ENCODE peak calls at places on chromosomes 16 and 17, in four cellular contexts. Q, L, D and H are unnamed samples.

GRCh38 chr16:19136549-19137196 is 22.9 kb downstream of the ITPRIPL2 start:
- DNase-seq in Q (no peak), L (no peak), D (no peak), H (no peak)

GRCh38 chr16:88804552-88805339 is 1.2 kb downstream of the CDT1 start:
- DNase-seq in Q (peak; percentile 82), L (peak; percentile 27), D (no peak), H (peak; percentile 80)

GRCh38 chr17:2122641-2123302 is 67.9 kb downstream of the HIC1 start:
- DNase-seq in Q (no peak), L (peak; percentile 31), D (peak; percentile 73), H (peak; percentile 71)

GRCh38 chr17:19331553-19332245 is 30.8 kb downstream of the B9D1 start:
- DNase-seq in Q (no peak), L (no peak), D (no peak), H (no peak)

GRCh38 chr16:46577988-46578579 is 43.1 kb downstream of the SHCBP1 start:
- DNase-seq in Q (no peak), L (no peak), D (no peak), H (no peak)

GRCh38 chr17:44672479-44673093 is 16.3 kb downstream of the MEIOC start:
- DNase-seq in Q (peak; percentile 63), L (peak; percentile 78), D (peak; percentile 44), H (no peak)

GRCh38 chr17:30970757-30971567 is at the start of gene RNF135:
- DNase-seq in Q (peak; percentile 89), L (peak; percentile 91), D (peak; percentile 84), H (peak; percentile 96)

GRCh38 chr16:70743791-70744190 is 57.2 kb downstream of the VAC14 start:
- DNase-seq in Q (no peak), L (no peak), D (no peak), H (no peak)

GRCh38 chr17:61310611-61311010 is 89.0 kb upstream of the TBX2 start:
- DNase-seq in Q (no peak), L (no peak), D (no peak), H (peak; percentile 44)

GRCh38 chr17:56594528-56595418 is 1.3 kb downstream of the NOG start:
- DNase-seq in Q (no peak), L (peak; percentile 54), D (peak; percentile 19), H (peak; percentile 88)

GRCh38 chr16:71610936-71611871 is 14.8 kb upstream of the MARVELD3 start:
- DNase-seq in Q (peak; percentile 94), L (peak; percentile 76), D (peak; percentile 64), H (peak; percentile 97)

GRCh38 chr17:21127508-21128077 is 829 bp downstream of the DHRS7B start:
- DNase-seq in Q (no peak), L (peak; percentile 5), D (no peak), H (no peak)

GRCh38 chr17:17693955-17694228 is 12.6 kb downstream of the RAI1 start:
- DNase-seq in Q (no peak), L (no peak), D (no peak), H (no peak)

GRCh38 chr16:2471016-2471652 is at the start of gene NTN3:
- DNase-seq in Q (peak; percentile 73), L (peak; percentile 58), D (no peak), H (peak; percentile 76)

GRCh38 chr16:3654249-3654991 is at the start of gene DNASE1:
- DNase-seq in Q (peak; percentile 90), L (peak; percentile 61), D (peak; percentile 42), H (peak; percentile 92)

GRCh38 chr16:626787-627457 is 3.9 kb upstream of the WFIKKN1 start:
- DNase-seq in Q (no peak), L (peak; percentile 98), D (peak; percentile 79), H (no peak)

GRCh38 chr16:58125781-58126335 is 3.3 kb downstream of the CFAP20 start:
- DNase-seq in Q (peak; percentile 62), L (no peak), D (no peak), H (no peak)

GRCh38 chr17:62098623-62099231 is 33.6 kb upstream of the MED13 start:
- DNase-seq in Q (peak; percentile 59), L (no peak), D (no peak), H (no peak)

GRCh38 chr17:79933863-79934652 is 94.8 kb upstream of the CBX4 start:
- DNase-seq in Q (peak; percentile 71), L (peak; percentile 14), D (peak; percentile 68), H (no peak)

GRCh38 chr17:20852541-20853370 is 190.1 kb downstream of the USP22 start:
- DNase-seq in Q (no peak), L (peak; percentile 22), D (no peak), H (peak; percentile 93)

GRCh38 chr16:47592232-47592631 is 131.1 kb downstream of the PHKB start:
- DNase-seq in Q (no peak), L (no peak), D (no peak), H (no peak)

GRCh38 chr16:80387308-80387921 is 153.4 kb upstream of the DYNLRB2 start:
- DNase-seq in Q (no peak), L (no peak), D (no peak), H (no peak)

GRCh38 chr17:66426397-66427033 is 124.1 kb downstream of the PRKCA start:
- DNase-seq in Q (peak; percentile 78), L (no peak), D (no peak), H (peak; percentile 66)

GRCh38 chr17:45861185-45861584 is 16.5 kb downstream of the SPPL2C start:
- DNase-seq in Q (no peak), L (no peak), D (no peak), H (no peak)

GRCh38 chr16:74450236-74450635 is 29.0 kb upstream of the CLEC18B start:
- DNase-seq in Q (no peak), L (peak; percentile 16), D (no peak), H (no peak)

GRCh38 chr17:48910370-48910769 is 2.2 kb downstream of the UBE2Z start:
- DNase-seq in Q (no peak), L (no peak), D (no peak), H (no peak)

GRCh38 chr16:17801024-17801423 is 330.3 kb upstream of the XYLT1 start:
- DNase-seq in Q (no peak), L (no peak), D (no peak), H (no peak)

DNA sequence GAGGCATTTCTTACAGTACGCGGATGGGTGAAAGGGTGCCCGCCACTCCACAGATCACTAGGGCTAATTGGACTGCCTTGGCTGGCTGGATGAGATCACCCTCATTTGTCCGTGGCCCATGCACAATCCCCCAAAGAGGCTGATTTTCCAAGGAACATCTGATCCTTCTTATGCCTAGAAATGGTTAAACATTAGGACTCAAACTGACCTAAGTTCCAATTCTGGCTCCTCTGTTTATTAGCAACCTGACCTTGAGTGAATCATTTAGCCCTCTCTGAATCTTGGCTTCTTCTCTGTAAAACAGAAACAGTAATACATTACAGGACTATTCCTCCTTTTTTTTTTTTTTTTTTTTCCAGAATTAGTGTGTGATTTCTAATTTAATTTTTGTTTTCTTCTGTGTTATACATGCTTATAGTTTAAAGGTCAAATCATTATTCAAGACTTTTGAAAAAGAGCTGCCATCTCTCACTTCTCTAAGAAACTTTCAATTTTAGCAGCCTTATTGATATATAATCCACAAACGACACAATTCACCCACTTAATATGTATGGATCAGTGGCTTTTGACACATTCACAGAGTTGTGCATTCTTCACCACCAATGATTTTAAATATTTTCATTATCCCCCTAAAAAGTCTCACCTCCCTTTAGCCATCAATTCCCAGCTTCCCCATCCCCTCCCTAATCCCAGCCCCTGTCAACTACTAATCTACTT is 45.4 kb upstream of the TMEM132E start:
- DNase-seq in Q (no peak), L (no peak), D (no peak), H (no peak)
- H3K9ac ChIP-seq in Q (no peak overlapping the region), L (no peak overlapping the region), D (no peak overlapping the region), H (no peak overlapping the region)

DNA sequence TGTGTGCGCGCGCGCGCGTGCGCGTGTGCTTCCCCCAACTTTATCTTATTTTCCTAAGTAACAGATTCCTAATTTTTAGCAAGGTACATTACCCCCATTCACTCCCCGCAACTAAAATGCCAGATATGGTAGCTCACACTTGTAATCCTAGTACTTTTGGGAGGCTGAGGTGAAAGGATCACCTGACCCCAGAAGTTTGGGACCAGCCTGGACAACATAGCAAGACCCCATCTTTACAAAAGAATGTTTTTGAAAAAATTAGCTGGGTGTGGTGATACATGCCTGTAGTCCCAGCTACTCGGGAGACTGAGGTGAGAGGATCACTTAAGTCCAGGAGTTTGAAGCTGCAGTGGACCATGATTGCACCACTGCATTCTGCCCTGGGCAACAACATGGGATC is 5.1 kb downstream of the BRD7 start:
- DNase-seq in Q (no peak), L (no peak), D (no peak), H (no peak)
- H3K4me1 ChIP-seq in Q (peaks cover 61% of the 10 kb centered on the region), L (peaks cover 21% of the 10 kb centered on the region), D (peaks cover 8% of the 10 kb centered on the region), H (peaks cover 11% of the 10 kb centered on the region)

DNA sequence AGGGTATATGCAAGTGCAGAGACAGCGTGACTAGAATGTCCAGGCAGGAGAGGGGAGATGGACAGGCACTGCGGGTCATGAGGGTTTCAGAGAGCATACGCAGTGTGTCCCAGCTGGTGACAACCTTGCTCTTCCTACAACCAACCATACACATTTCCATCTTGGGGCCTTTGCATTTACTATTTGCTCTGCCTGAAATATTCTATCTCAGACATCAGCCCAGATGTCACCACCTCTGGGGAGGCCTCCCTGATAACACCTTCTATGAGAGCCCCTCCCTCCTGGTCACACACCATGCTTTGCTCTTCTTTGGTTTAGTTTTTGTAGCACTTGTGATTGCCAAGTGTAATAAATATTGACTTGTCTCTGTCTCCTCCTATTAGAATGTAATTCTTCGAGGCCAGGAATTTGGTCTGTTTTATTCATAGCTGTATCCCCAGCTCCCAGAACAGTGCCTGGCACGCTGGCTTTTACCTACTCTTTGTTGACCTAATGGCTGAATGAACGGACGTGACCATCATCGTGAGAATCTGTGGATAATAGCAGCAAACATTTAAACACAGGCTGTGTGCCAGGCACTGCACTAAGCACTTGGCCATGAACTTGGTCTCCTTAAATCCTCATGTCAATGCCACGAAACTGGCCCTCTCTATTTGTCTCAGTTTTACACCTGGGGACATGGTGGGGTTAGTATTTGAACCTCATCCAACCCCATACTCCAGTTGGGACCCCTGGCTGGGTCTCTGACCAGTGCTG is 51.9 kb downstream of the PLCG2 start:
- DNase-seq in Q (peak; percentile 91), L (no peak), D (no peak), H (no peak)
- H3K4me3 ChIP-seq in Q (peak overlapping the region; percentile 69), L (no peak overlapping the region), D (no peak overlapping the region), H (no peak overlapping the region)

DNA sequence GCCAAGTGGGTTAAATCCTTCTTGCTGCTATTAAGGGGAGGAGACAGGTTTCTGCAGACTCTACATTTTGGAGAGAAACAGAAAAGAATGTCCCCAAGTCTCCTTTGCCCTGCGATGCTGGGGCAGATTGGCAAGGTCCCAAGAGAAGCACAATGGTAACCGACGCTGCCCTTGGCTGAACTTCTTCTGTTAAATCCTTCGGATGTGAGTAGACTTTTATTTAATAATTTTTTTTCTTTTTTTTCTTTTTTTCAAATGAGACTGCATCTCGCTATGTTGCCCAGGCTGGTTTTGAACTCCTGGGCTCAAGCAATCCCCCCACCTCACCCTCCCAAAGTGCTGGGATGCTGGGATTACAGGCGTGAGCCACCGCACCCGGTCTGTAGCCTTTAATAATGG is 13.9 kb downstream of the ATP5PD start:
- DNase-seq in Q (no peak), L (peak; percentile 43), D (peak; percentile 49), H (peak; percentile 60)
- H3K9ac ChIP-seq in Q (no peak overlapping the region), L (peak overlapping the region; percentile 27), D (peak overlapping the region; percentile 62), H (peak overlapping the region; percentile 9)

GRCh38 chr17:77381185-77381700 is 240.5 kb downstream of the SEC14L1 start:
- DNase-seq in Q (no peak), L (no peak), D (no peak), H (no peak)
- H3K4me1 ChIP-seq in Q (peaks cover 34% of the 10 kb centered on the region), L (peaks cover 76% of the 10 kb centered on the region), D (peaks cover 18% of the 10 kb centered on the region), H (peaks cover 11% of the 10 kb centered on the region)